ENCODE peak calls at places on chromosomes 16 and 17, in seven cellular contexts. One of them, this sample, is unnamed.

GRCh38 chr16:3070608-3071111 is 5.2 kb downstream of the IL32 start:
- DNase-seq in RWPE1: no peak
- DNase-seq in lower leg skin: no peak
- DNase-seq in WERI-Rb-1: no peak
- DNase-seq in GM06990: no peak
- DNase-seq in CD8-positive, alpha-beta T cell: peak
- DNase-seq in osteocyte: no peak
- DNase-seq in this sample: no peak

GRCh38 chr17:41223821-41224220 is 2.6 kb upstream of the KRTAP9-2 start:
- DNase-seq in RWPE1: no peak
- DNase-seq in lower leg skin: no peak
- DNase-seq in WERI-Rb-1: no peak
- DNase-seq in GM06990: no peak
- DNase-seq in CD8-positive, alpha-beta T cell: no peak
- DNase-seq in osteocyte: no peak
- DNase-seq in this sample: no peak

GRCh38 chr16:88026964-88027938 is 76.0 kb downstream of the BANP start:
- DNase-seq in RWPE1: no peak
- DNase-seq in lower leg skin: no peak
- DNase-seq in WERI-Rb-1: no peak
- DNase-seq in GM06990: no peak
- DNase-seq in CD8-positive, alpha-beta T cell: no peak
- DNase-seq in osteocyte: no peak
- DNase-seq in this sample: no peak

GRCh38 chr17:49249292-49249794 is 18.8 kb upstream of the PHOSPHO1 start:
- DNase-seq in RWPE1: no peak
- DNase-seq in lower leg skin: no peak
- DNase-seq in WERI-Rb-1: no peak
- DNase-seq in GM06990: no peak
- DNase-seq in CD8-positive, alpha-beta T cell: no peak
- DNase-seq in osteocyte: no peak
- DNase-seq in this sample: no peak

GRCh38 chr17:491086-492014 is 138.7 kb upstream of the RPH3AL start:
- DNase-seq in RWPE1: no peak
- DNase-seq in lower leg skin: peak
- DNase-seq in WERI-Rb-1: peak
- DNase-seq in GM06990: peak
- DNase-seq in CD8-positive, alpha-beta T cell: peak
- DNase-seq in osteocyte: peak
- DNase-seq in this sample: peak

GRCh38 chr17:65109990-65110680 is 27.0 kb upstream of the RGS9 start:
- DNase-seq in RWPE1: no peak
- DNase-seq in lower leg skin: no peak
- DNase-seq in WERI-Rb-1: no peak
- DNase-seq in GM06990: no peak
- DNase-seq in CD8-positive, alpha-beta T cell: no peak
- DNase-seq in osteocyte: no peak
- DNase-seq in this sample: no peak

GRCh38 chr16:53839150-53839549 is 135.2 kb downstream of the FTO start:
- DNase-seq in RWPE1: peak
- DNase-seq in lower leg skin: no peak
- DNase-seq in WERI-Rb-1: no peak
- DNase-seq in GM06990: no peak
- DNase-seq in CD8-positive, alpha-beta T cell: no peak
- DNase-seq in osteocyte: no peak
- DNase-seq in this sample: no peak

GRCh38 chr17:80539022-80539421 is 5.6 kb upstream of the RPTOR start:
- DNase-seq in RWPE1: no peak
- DNase-seq in lower leg skin: no peak
- DNase-seq in WERI-Rb-1: no peak
- DNase-seq in GM06990: no peak
- DNase-seq in CD8-positive, alpha-beta T cell: no peak
- DNase-seq in osteocyte: no peak
- DNase-seq in this sample: no peak

GRCh38 chr16:85027968-85028637 is 508 bp downstream of the KIAA0513 start:
- DNase-seq in RWPE1: no peak
- DNase-seq in lower leg skin: no peak
- DNase-seq in WERI-Rb-1: peak
- DNase-seq in GM06990: no peak
- DNase-seq in CD8-positive, alpha-beta T cell: no peak
- DNase-seq in osteocyte: no peak
- DNase-seq in this sample: peak

GRCh38 chr16:75763250-75763649 is 37.0 kb upstream of the CPHXL start:
- DNase-seq in RWPE1: no peak
- DNase-seq in lower leg skin: no peak
- DNase-seq in WERI-Rb-1: no peak
- DNase-seq in GM06990: no peak
- DNase-seq in CD8-positive, alpha-beta T cell: no peak
- DNase-seq in osteocyte: no peak
- DNase-seq in this sample: no peak

GRCh38 chr16:46922239-46922638 is 38.1 kb downstream of the GPT2 start:
- DNase-seq in RWPE1: no peak
- DNase-seq in lower leg skin: no peak
- DNase-seq in WERI-Rb-1: no peak
- DNase-seq in GM06990: no peak
- DNase-seq in CD8-positive, alpha-beta T cell: no peak
- DNase-seq in osteocyte: no peak
- DNase-seq in this sample: no peak

GRCh38 chr17:34885076-34885475 is 76.2 kb downstream of the CCT6B start:
- DNase-seq in RWPE1: no peak
- DNase-seq in lower leg skin: peak
- DNase-seq in WERI-Rb-1: peak
- DNase-seq in GM06990: no peak
- DNase-seq in CD8-positive, alpha-beta T cell: no peak
- DNase-seq in osteocyte: no peak
- DNase-seq in this sample: no peak

GRCh38 chr17:80819422-80820164 is 172.0 kb upstream of the CHMP6 start:
- DNase-seq in RWPE1: no peak
- DNase-seq in lower leg skin: no peak
- DNase-seq in WERI-Rb-1: no peak
- DNase-seq in GM06990: no peak
- DNase-seq in CD8-positive, alpha-beta T cell: no peak
- DNase-seq in osteocyte: no peak
- DNase-seq in this sample: no peak

GRCh38 chr17:73170324-73170723 is 5.5 kb downstream of the SSTR2 start:
- DNase-seq in RWPE1: no peak
- DNase-seq in lower leg skin: no peak
- DNase-seq in WERI-Rb-1: no peak
- DNase-seq in GM06990: no peak
- DNase-seq in CD8-positive, alpha-beta T cell: no peak
- DNase-seq in osteocyte: no peak
- DNase-seq in this sample: no peak

GRCh38 chr16:20792216-20792615 is 14.1 kb downstream of the ERI2 start:
- DNase-seq in RWPE1: no peak
- DNase-seq in lower leg skin: no peak
- DNase-seq in WERI-Rb-1: no peak
- DNase-seq in GM06990: no peak
- DNase-seq in CD8-positive, alpha-beta T cell: no peak
- DNase-seq in osteocyte: no peak
- DNase-seq in this sample: no peak

GRCh38 chr16:28873543-28874201 is 4.6 kb upstream of the ATP2A1 start:
- DNase-seq in RWPE1: no peak
- DNase-seq in lower leg skin: no peak
- DNase-seq in WERI-Rb-1: peak
- DNase-seq in GM06990: no peak
- DNase-seq in CD8-positive, alpha-beta T cell: peak
- DNase-seq in osteocyte: no peak
- DNase-seq in this sample: peak

GRCh38 chr17:42632949-42633444 is 23.5 kb downstream of the TUBG1 start:
- DNase-seq in RWPE1: no peak
- DNase-seq in lower leg skin: no peak
- DNase-seq in WERI-Rb-1: no peak
- DNase-seq in GM06990: no peak
- DNase-seq in CD8-positive, alpha-beta T cell: no peak
- DNase-seq in osteocyte: no peak
- DNase-seq in this sample: no peak

GRCh38 chr16:9107025-9107970 is 15.9 kb downstream of the HAPSTR1 start:
- DNase-seq in RWPE1: no peak
- DNase-seq in lower leg skin: no peak
- DNase-seq in WERI-Rb-1: no peak
- DNase-seq in GM06990: no peak
- DNase-seq in CD8-positive, alpha-beta T cell: no peak
- DNase-seq in osteocyte: no peak
- DNase-seq in this sample: no peak

GRCh38 chr16:10577305-10578202 is 2.8 kb downstream of the EMP2 start:
- DNase-seq in RWPE1: no peak
- DNase-seq in lower leg skin: peak
- DNase-seq in WERI-Rb-1: peak
- DNase-seq in GM06990: no peak
- DNase-seq in CD8-positive, alpha-beta T cell: no peak
- DNase-seq in osteocyte: no peak
- DNase-seq in this sample: no peak

GRCh38 chr16:49019081-49019633 is 262.5 kb downstream of the CBLN1 start:
- DNase-seq in RWPE1: no peak
- DNase-seq in lower leg skin: peak
- DNase-seq in WERI-Rb-1: peak
- DNase-seq in GM06990: no peak
- DNase-seq in CD8-positive, alpha-beta T cell: no peak
- DNase-seq in osteocyte: no peak
- DNase-seq in this sample: no peak

GRCh38 chr16:21262779-21263639 is 15.1 kb downstream of the CRYM start:
- DNase-seq in RWPE1: no peak
- DNase-seq in lower leg skin: no peak
- DNase-seq in WERI-Rb-1: no peak
- DNase-seq in GM06990: no peak
- DNase-seq in CD8-positive, alpha-beta T cell: no peak
- DNase-seq in osteocyte: no peak
- DNase-seq in this sample: no peak

GRCh38 chr17:63082273-63082861 is 116.3 kb downstream of the TANC2 start:
- DNase-seq in RWPE1: no peak
- DNase-seq in lower leg skin: no peak
- DNase-seq in WERI-Rb-1: no peak
- DNase-seq in GM06990: peak
- DNase-seq in CD8-positive, alpha-beta T cell: no peak
- DNase-seq in osteocyte: no peak
- DNase-seq in this sample: no peak

GRCh38 chr17:6627019-6627418 is 13.5 kb downstream of the KIAA0753 start:
- DNase-seq in RWPE1: no peak
- DNase-seq in lower leg skin: no peak
- DNase-seq in WERI-Rb-1: no peak
- DNase-seq in GM06990: no peak
- DNase-seq in CD8-positive, alpha-beta T cell: no peak
- DNase-seq in osteocyte: no peak
- DNase-seq in this sample: no peak

GRCh38 chr16:79089735-79090284 is 510.7 kb downstream of the MAF start:
- DNase-seq in RWPE1: no peak
- DNase-seq in lower leg skin: no peak
- DNase-seq in WERI-Rb-1: no peak
- DNase-seq in GM06990: no peak
- DNase-seq in CD8-positive, alpha-beta T cell: peak
- DNase-seq in osteocyte: no peak
- DNase-seq in this sample: no peak

GRCh38 chr16:88777801-88778415 is 7.1 kb downstream of the PIEZO1 start:
- DNase-seq in RWPE1: no peak
- DNase-seq in lower leg skin: no peak
- DNase-seq in WERI-Rb-1: no peak
- DNase-seq in GM06990: no peak
- DNase-seq in CD8-positive, alpha-beta T cell: no peak
- DNase-seq in osteocyte: no peak
- DNase-seq in this sample: no peak

GRCh38 chr17:60145006-60145935 is 4.5 kb upstream of the CA4 start:
- DNase-seq in RWPE1: no peak
- DNase-seq in lower leg skin: no peak
- DNase-seq in WERI-Rb-1: peak
- DNase-seq in GM06990: no peak
- DNase-seq in CD8-positive, alpha-beta T cell: no peak
- DNase-seq in osteocyte: no peak
- DNase-seq in this sample: no peak

GRCh38 chr16:56279132-56279531 is 87.8 kb downstream of the GNAO1 start:
- DNase-seq in RWPE1: no peak
- DNase-seq in lower leg skin: no peak
- DNase-seq in WERI-Rb-1: no peak
- DNase-seq in GM06990: peak
- DNase-seq in CD8-positive, alpha-beta T cell: peak
- DNase-seq in osteocyte: no peak
- DNase-seq in this sample: peak

GRCh38 chr17:46929413-46929812 is 6.5 kb downstream of the GOSR2 start:
- DNase-seq in RWPE1: peak
- DNase-seq in lower leg skin: no peak
- DNase-seq in WERI-Rb-1: no peak
- DNase-seq in GM06990: no peak
- DNase-seq in CD8-positive, alpha-beta T cell: no peak
- DNase-seq in osteocyte: no peak
- DNase-seq in this sample: no peak

GRCh38 chr17:75764417-75764710 is 628 bp downstream of the GALK1 start:
- DNase-seq in RWPE1: no peak
- DNase-seq in lower leg skin: no peak
- DNase-seq in WERI-Rb-1: no peak
- DNase-seq in GM06990: no peak
- DNase-seq in CD8-positive, alpha-beta T cell: peak
- DNase-seq in osteocyte: no peak
- DNase-seq in this sample: no peak
- TF ChIP-seq CTCF in RWPE1: no peak
- TF ChIP-seq CTCF in lower leg skin: no peak
- TF ChIP-seq CTCF in WERI-Rb-1: no peak
- TF ChIP-seq CTCF in GM06990: peak
- TF ChIP-seq CTCF in CD8-positive, alpha-beta T cell: no peak
- TF ChIP-seq CTCF in osteocyte: no peak
- TF ChIP-seq CTCF in this sample: peak

GRCh38 chr17:81912441-81913309 is 1.5 kb upstream of the PCYT2 start:
- DNase-seq in RWPE1: peak
- DNase-seq in lower leg skin: no peak
- DNase-seq in WERI-Rb-1: no peak
- DNase-seq in GM06990: no peak
- DNase-seq in CD8-positive, alpha-beta T cell: no peak
- DNase-seq in osteocyte: no peak
- DNase-seq in this sample: no peak
- TF ChIP-seq CTCF in RWPE1: peak
- TF ChIP-seq CTCF in lower leg skin: no peak
- TF ChIP-seq CTCF in WERI-Rb-1: no peak
- TF ChIP-seq CTCF in GM06990: no peak
- TF ChIP-seq CTCF in CD8-positive, alpha-beta T cell: no peak
- TF ChIP-seq CTCF in osteocyte: no peak
- TF ChIP-seq CTCF in this sample: no peak

GRCh38 chr16:59905628-59906027 is 1171.5 kb upstream of the GOT2 start:
- DNase-seq in RWPE1: peak
- DNase-seq in lower leg skin: no peak
- DNase-seq in WERI-Rb-1: no peak
- DNase-seq in GM06990: no peak
- DNase-seq in CD8-positive, alpha-beta T cell: no peak
- DNase-seq in osteocyte: no peak
- DNase-seq in this sample: no peak

GRCh38 chr16:59905131-59905530 is 1171.0 kb upstream of the GOT2 start:
- DNase-seq in RWPE1: peak
- DNase-seq in lower leg skin: no peak
- DNase-seq in WERI-Rb-1: no peak
- DNase-seq in GM06990: no peak
- DNase-seq in CD8-positive, alpha-beta T cell: no peak
- DNase-seq in osteocyte: no peak
- DNase-seq in this sample: no peak

GRCh38 chr16:59899940-59900339 is 1165.8 kb upstream of the GOT2 start:
- DNase-seq in RWPE1: no peak
- DNase-seq in lower leg skin: no peak
- DNase-seq in WERI-Rb-1: no peak
- DNase-seq in GM06990: no peak
- DNase-seq in CD8-positive, alpha-beta T cell: no peak
- DNase-seq in osteocyte: no peak
- DNase-seq in this sample: no peak
- TF ChIP-seq CTCF in RWPE1: no peak
- TF ChIP-seq CTCF in lower leg skin: no peak
- TF ChIP-seq CTCF in WERI-Rb-1: no peak
- TF ChIP-seq CTCF in GM06990: no peak
- TF ChIP-seq CTCF in CD8-positive, alpha-beta T cell: no peak
- TF ChIP-seq CTCF in osteocyte: no peak
- TF ChIP-seq CTCF in this sample: no peak

GRCh38 chr16:69798466-69798865 is 36.3 kb downstream of the WWP2 start:
- DNase-seq in RWPE1: no peak
- DNase-seq in lower leg skin: no peak
- DNase-seq in WERI-Rb-1: no peak
- DNase-seq in GM06990: no peak
- DNase-seq in CD8-positive, alpha-beta T cell: no peak
- DNase-seq in osteocyte: no peak
- DNase-seq in this sample: no peak
- TF ChIP-seq CTCF in RWPE1: no peak
- TF ChIP-seq CTCF in lower leg skin: no peak
- TF ChIP-seq CTCF in WERI-Rb-1: peak
- TF ChIP-seq CTCF in GM06990: peak
- TF ChIP-seq CTCF in CD8-positive, alpha-beta T cell: no peak
- TF ChIP-seq CTCF in osteocyte: peak
- TF ChIP-seq CTCF in this sample: no peak